ENCODE peak calls at places on chromosomes 4 and X, in eight cellular contexts. One of them, this sample, is unnamed.

GRCh38 chrX:30196322-30196721 is 19.0 kb upstream of the MAGEB2 start:
- DNase-seq in left ventricle myocardium superior: no peak
- DNase-seq in HCT116: peak
- DNase-seq in stimulated activated CD8-positive, alpha-beta memory T cell treated with anti-CD3 and anti-CD28 coated beads, Interleukin-15, amount 100 ng/mL, for 4 hours: no peak
- DNase-seq in NCI-H69: no peak
- DNase-seq in NCI-H460: no peak
- DNase-seq in CD4-positive, alpha-beta T cell: no peak
- DNase-seq in Ammon's horn: no peak
- DNase-seq in this sample: peak

GRCh38 chr4:4761128-4761991 is 98.1 kb upstream of the MSX1 start:
- DNase-seq in left ventricle myocardium superior: no peak
- DNase-seq in HCT116: peak
- DNase-seq in stimulated activated CD8-positive, alpha-beta memory T cell treated with anti-CD3 and anti-CD28 coated beads, Interleukin-15, amount 100 ng/mL, for 4 hours: no peak
- DNase-seq in NCI-H69: peak
- DNase-seq in NCI-H460: no peak
- DNase-seq in CD4-positive, alpha-beta T cell: no peak
- DNase-seq in Ammon's horn: peak
- DNase-seq in this sample: peak

GRCh38 chr4:3073158-3074077 is 920 bp downstream of the HTT-AS start:
- DNase-seq in left ventricle myocardium superior: peak
- DNase-seq in HCT116: no peak
- DNase-seq in stimulated activated CD8-positive, alpha-beta memory T cell treated with anti-CD3 and anti-CD28 coated beads, Interleukin-15, amount 100 ng/mL, for 4 hours: no peak
- DNase-seq in NCI-H69: no peak
- DNase-seq in NCI-H460: no peak
- DNase-seq in CD4-positive, alpha-beta T cell: no peak
- DNase-seq in Ammon's horn: no peak
- DNase-seq in this sample: peak

GRCh38 chr4:54493862-54494261 is 163.9 kb upstream of the KIT start:
- DNase-seq in left ventricle myocardium superior: no peak
- DNase-seq in HCT116: no peak
- DNase-seq in stimulated activated CD8-positive, alpha-beta memory T cell treated with anti-CD3 and anti-CD28 coated beads, Interleukin-15, amount 100 ng/mL, for 4 hours: no peak
- DNase-seq in NCI-H69: no peak
- DNase-seq in NCI-H460: no peak
- DNase-seq in CD4-positive, alpha-beta T cell: no peak
- DNase-seq in Ammon's horn: no peak
- DNase-seq in this sample: no peak

GRCh38 chrX:27597506-27597905 is 7.4 kb downstream of the DCAF8L2 start:
- DNase-seq in left ventricle myocardium superior: no peak
- DNase-seq in HCT116: no peak
- DNase-seq in stimulated activated CD8-positive, alpha-beta memory T cell treated with anti-CD3 and anti-CD28 coated beads, Interleukin-15, amount 100 ng/mL, for 4 hours: no peak
- DNase-seq in NCI-H69: no peak
- DNase-seq in NCI-H460: no peak
- DNase-seq in CD4-positive, alpha-beta T cell: no peak
- DNase-seq in Ammon's horn: no peak
- DNase-seq in this sample: peak

GRCh38 chr4:117941611-117942010 is 92.7 kb upstream of the NDST3 start:
- DNase-seq in left ventricle myocardium superior: no peak
- DNase-seq in HCT116: no peak
- DNase-seq in stimulated activated CD8-positive, alpha-beta memory T cell treated with anti-CD3 and anti-CD28 coated beads, Interleukin-15, amount 100 ng/mL, for 4 hours: no peak
- DNase-seq in NCI-H69: peak
- DNase-seq in NCI-H460: no peak
- DNase-seq in CD4-positive, alpha-beta T cell: no peak
- DNase-seq in Ammon's horn: no peak
- DNase-seq in this sample: peak

GRCh38 chrX:1487401-1487800 is 34.7 kb upstream of the ASMTL start:
- DNase-seq in left ventricle myocardium superior: no peak
- DNase-seq in HCT116: no peak
- DNase-seq in stimulated activated CD8-positive, alpha-beta memory T cell treated with anti-CD3 and anti-CD28 coated beads, Interleukin-15, amount 100 ng/mL, for 4 hours: no peak
- DNase-seq in NCI-H69: no peak
- DNase-seq in NCI-H460: no peak
- DNase-seq in CD4-positive, alpha-beta T cell: no peak
- DNase-seq in Ammon's horn: no peak
- DNase-seq in this sample: no peak

GRCh38 chr4:141255016-141255415 is 34.3 kb downstream of the ZNF330 start:
- DNase-seq in left ventricle myocardium superior: no peak
- DNase-seq in HCT116: no peak
- DNase-seq in stimulated activated CD8-positive, alpha-beta memory T cell treated with anti-CD3 and anti-CD28 coated beads, Interleukin-15, amount 100 ng/mL, for 4 hours: no peak
- DNase-seq in NCI-H69: no peak
- DNase-seq in NCI-H460: no peak
- DNase-seq in CD4-positive, alpha-beta T cell: no peak
- DNase-seq in Ammon's horn: no peak
- DNase-seq in this sample: no peak

GRCh38 chr4:82247629-82248028 is 126.2 kb downstream of the HNRNPD start:
- DNase-seq in left ventricle myocardium superior: no peak
- DNase-seq in HCT116: no peak
- DNase-seq in stimulated activated CD8-positive, alpha-beta memory T cell treated with anti-CD3 and anti-CD28 coated beads, Interleukin-15, amount 100 ng/mL, for 4 hours: no peak
- DNase-seq in NCI-H69: peak
- DNase-seq in NCI-H460: no peak
- DNase-seq in CD4-positive, alpha-beta T cell: no peak
- DNase-seq in Ammon's horn: no peak
- DNase-seq in this sample: no peak

GRCh38 chr4:4780634-4781287 is 78.7 kb upstream of the MSX1 start:
- DNase-seq in left ventricle myocardium superior: no peak
- DNase-seq in HCT116: no peak
- DNase-seq in stimulated activated CD8-positive, alpha-beta memory T cell treated with anti-CD3 and anti-CD28 coated beads, Interleukin-15, amount 100 ng/mL, for 4 hours: no peak
- DNase-seq in NCI-H69: no peak
- DNase-seq in NCI-H460: no peak
- DNase-seq in CD4-positive, alpha-beta T cell: no peak
- DNase-seq in Ammon's horn: no peak
- DNase-seq in this sample: no peak

This sample was measured in left kidney.